ENCODE peak calls at places on chromosomes 11 and 22, in seven cellular contexts. W is fibroblast of mammary gland; B is transverse colon; V is Peyer's patch; G is activated CD8-positive, alpha-beta T cell treated with anti-CD3 and anti-CD28 coated beads for 36 hours; R is H1; U is left lung. E is an unnamed sample.

GRCh38 chr11:130525307-130525706 is 76.9 kb downstream of the ADAMTS15 start:
- DNase-seq in W (no peak), B (no peak), V (no peak), G (no peak), R (no peak), U (no peak), E (no peak)

GRCh38 chr22:23847991-23848864 is 9.4 kb upstream of the DERL3 start:
- DNase-seq in W (no peak), B (peak), V (peak), G (no peak), R (no peak), U (no peak), E (no peak)

GRCh38 chr22:36873614-36874308 is 13.0 kb downstream of the NCF4 start:
- DNase-seq in W (peak), B (peak), V (no peak), G (peak), R (no peak), U (peak), E (peak)

GRCh38 chr22:47810505-47811500 is 1048.4 kb downstream of the TBC1D22A start:
- DNase-seq in W (no peak), B (no peak), V (no peak), G (no peak), R (no peak), U (no peak), E (no peak)

GRCh38 chr22:29041408-29041807 is 20.2 kb downstream of the C22orf31 start:
- DNase-seq in W (peak), B (no peak), V (no peak), G (no peak), R (no peak), U (no peak), E (no peak)

GRCh38 chr11:78715639-78716311 is 141.1 kb upstream of the NARS2 start:
- DNase-seq in W (peak), B (peak), V (no peak), G (peak), R (peak), U (peak), E (peak)

GRCh38 chr11:12416552-12416951 is 39.2 kb downstream of the PARVA start:
- DNase-seq in W (no peak), B (no peak), V (no peak), G (no peak), R (no peak), U (no peak), E (no peak)

GRCh38 chr22:19579880-19580279 is 55.7 kb upstream of the CLDN5 start:
- DNase-seq in W (no peak), B (peak), V (peak), G (peak), R (no peak), U (no peak), E (no peak)

GRCh38 chr11:9273430-9274336 is 8.5 kb upstream of the DENND5A start:
- DNase-seq in W (peak), B (no peak), V (no peak), G (no peak), R (no peak), U (no peak), E (no peak)

GRCh38 chr11:95092549-95093324 is 3.1 kb downstream of the ENDOD1 start:
- DNase-seq in W (peak), B (peak), V (no peak), G (peak), R (no peak), U (no peak), E (peak)

GRCh38 chr22:24271406-24271760 is 752 bp downstream of the SPECC1L start:
- DNase-seq in W (peak), B (no peak), V (no peak), G (no peak), R (no peak), U (no peak), E (no peak)

GRCh38 chr11:70364198-70364597 is 34.1 kb upstream of the CTTN start:
- DNase-seq in W (no peak), B (no peak), V (no peak), G (no peak), R (no peak), U (no peak), E (no peak)

GRCh38 chr22:19855504-19856409 is 1.1 kb upstream of the GNB1L start:
- DNase-seq in W (peak), B (peak), V (peak), G (peak), R (no peak), U (peak), E (peak)

GRCh38 chr22:23466351-23466750 is 113.7 kb downstream of the IGLL1 start:
- DNase-seq in W (no peak), B (no peak), V (no peak), G (no peak), R (no peak), U (no peak), E (no peak)

GRCh38 chr11:78961938-78962701 is 387.5 kb upstream of the NARS2 start:
- DNase-seq in W (peak), B (no peak), V (no peak), G (peak), R (no peak), U (no peak), E (no peak)

GRCh38 chr22:39097098-39098020 is at the start of gene APOBEC3H:
- DNase-seq in W (no peak), B (peak), V (peak), G (peak), R (no peak), U (peak), E (no peak)

GRCh38 chr11:1761857-1762536 is 1.7 kb downstream of the CTSD start:
- DNase-seq in W (no peak), B (no peak), V (no peak), G (no peak), R (no peak), U (no peak), E (no peak)

GRCh38 chr11:1765871-1766718 is 2.4 kb upstream of the CTSD start:
- DNase-seq in W (no peak), B (no peak), V (no peak), G (peak), R (no peak), U (peak), E (no peak)

GRCh38 chr11:1763336-1763795 is 361 bp downstream of the CTSD start:
- DNase-seq in W (no peak), B (no peak), V (no peak), G (no peak), R (no peak), U (no peak), E (no peak)

GRCh38 chr11:1762537-1763302 is 1.0 kb downstream of the CTSD start:
- DNase-seq in W (peak), B (peak), V (no peak), G (no peak), R (no peak), U (peak), E (no peak)

GRCh38 chr11:1763796-1764661 is at the start of gene CTSD:
- DNase-seq in W (peak), B (peak), V (peak), G (peak), R (no peak), U (peak), E (peak)
- TF ChIP-seq CTCF in W (no peak), B (no peak), V (no peak), G (no peak), R (no peak), U (no peak), E (no peak)

DNA sequence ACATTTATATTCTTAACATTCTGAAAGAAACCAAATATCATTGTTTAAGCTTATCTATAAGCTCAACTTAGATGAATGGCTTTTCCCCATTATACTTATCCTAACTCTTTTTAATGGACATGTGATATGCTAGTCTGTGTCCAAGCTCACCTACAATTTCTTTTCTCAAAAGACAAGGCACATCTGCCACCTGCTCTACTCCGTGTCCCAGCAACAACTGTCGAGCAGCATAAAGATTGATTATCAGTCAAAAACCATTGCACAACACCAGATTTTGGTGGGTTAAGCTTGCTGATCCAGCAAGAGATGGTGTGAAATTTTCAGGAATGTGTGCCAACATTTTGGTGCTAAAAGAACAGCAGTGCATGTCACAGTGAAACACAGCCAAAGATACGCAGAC is 65.9 kb downstream of the DCDC1 start:
- DNase-seq in W (no peak), B (no peak), V (no peak), G (no peak), R (no peak), U (no peak), E (no peak)
- TF ChIP-seq CTCF in W (no peak), B (no peak), V (no peak), G (no peak), R (no peak), U (no peak), E (no peak)

GRCh38 chr11:126890561-126890960 is 110.0 kb downstream of the KIRREL3 start:
- DNase-seq in W (no peak), B (no peak), V (no peak), G (no peak), R (peak), U (no peak), E (no peak)
- TF ChIP-seq CTCF in W (no peak), B (no peak), V (no peak), G (no peak), R (peak), U (no peak), E (peak)

GRCh38 chr11:33770236-33770635 is 4.1 kb downstream of the FBXO3 start:
- DNase-seq in W (no peak), B (no peak), V (no peak), G (no peak), R (no peak), U (no peak), E (no peak)

GRCh38 chr11:33774356-33775063 is at the start of gene FBXO3:
- DNase-seq in W (peak), B (peak), V (peak), G (peak), R (peak), U (peak), E (peak)

GRCh38 chr11:33773399-33774355 is 643 bp downstream of the FBXO3 start:
- DNase-seq in W (peak), B (no peak), V (peak), G (peak), R (no peak), U (no peak), E (peak)

GRCh38 chr11:33769542-33769941 is 4.8 kb downstream of the FBXO3 start:
- DNase-seq in W (no peak), B (no peak), V (no peak), G (no peak), R (no peak), U (no peak), E (no peak)

GRCh38 chr11:33772300-33772699 is 2.0 kb downstream of the FBXO3 start:
- DNase-seq in W (peak), B (no peak), V (no peak), G (no peak), R (no peak), U (no peak), E (no peak)
- TF ChIP-seq CTCF in W (no peak), B (no peak), V (no peak), G (no peak), R (no peak), U (no peak), E (no peak)

DNA sequence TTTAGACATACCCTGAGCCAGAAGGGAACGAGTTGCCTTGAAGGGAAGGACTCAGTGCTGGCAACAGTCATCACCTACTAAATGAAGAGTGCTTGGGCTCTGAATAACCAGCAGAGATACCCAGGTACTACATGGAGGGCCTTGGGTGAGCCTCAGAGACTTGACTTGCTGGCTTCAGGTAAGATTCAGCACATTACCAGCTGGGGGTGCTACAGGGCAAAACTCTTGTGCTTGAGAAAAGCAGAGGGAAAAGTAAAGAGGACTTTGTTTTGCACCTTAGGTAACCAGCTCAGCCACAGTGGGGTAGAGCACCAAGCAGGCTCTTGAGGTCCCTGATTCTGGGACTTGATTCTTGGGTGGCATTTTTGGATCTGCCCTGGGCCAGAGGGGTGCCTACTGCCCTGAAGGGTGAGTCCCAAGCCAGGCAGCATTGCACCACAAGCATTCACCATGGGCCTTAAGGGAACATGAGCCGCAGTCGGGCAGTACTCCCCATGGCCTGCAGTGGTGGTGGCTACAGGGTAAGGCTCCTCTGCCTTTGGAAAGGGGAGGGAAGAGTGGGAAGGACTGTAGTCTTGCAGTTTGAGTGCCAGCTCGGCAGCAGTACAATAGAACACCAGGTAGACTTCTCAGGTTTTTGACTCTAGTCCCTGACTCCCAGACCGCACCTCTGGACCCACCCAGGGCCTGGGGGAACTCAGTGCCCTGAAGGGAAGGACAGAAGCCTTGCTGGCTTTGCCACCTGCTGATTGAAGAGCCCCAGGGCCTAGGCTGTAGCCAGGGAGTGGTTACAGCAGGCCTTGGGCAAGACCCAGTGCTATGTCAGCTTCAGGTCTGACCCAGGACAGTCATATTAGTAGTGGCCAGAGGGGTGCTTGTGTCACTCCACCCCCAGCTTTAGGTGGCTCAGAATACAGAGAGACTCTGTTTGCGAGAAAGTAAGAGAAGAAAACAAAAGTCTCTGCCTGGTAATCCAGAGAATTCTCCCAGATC is 22.7 kb upstream of the PLEKHA7 start:
- DNase-seq in W (peak), B (peak), V (no peak), G (peak), R (no peak), U (no peak), E (peak)
- TF ChIP-seq CTCF in W (peak), B (no peak), V (peak), G (no peak), R (peak), U (no peak), E (peak)

DNA sequence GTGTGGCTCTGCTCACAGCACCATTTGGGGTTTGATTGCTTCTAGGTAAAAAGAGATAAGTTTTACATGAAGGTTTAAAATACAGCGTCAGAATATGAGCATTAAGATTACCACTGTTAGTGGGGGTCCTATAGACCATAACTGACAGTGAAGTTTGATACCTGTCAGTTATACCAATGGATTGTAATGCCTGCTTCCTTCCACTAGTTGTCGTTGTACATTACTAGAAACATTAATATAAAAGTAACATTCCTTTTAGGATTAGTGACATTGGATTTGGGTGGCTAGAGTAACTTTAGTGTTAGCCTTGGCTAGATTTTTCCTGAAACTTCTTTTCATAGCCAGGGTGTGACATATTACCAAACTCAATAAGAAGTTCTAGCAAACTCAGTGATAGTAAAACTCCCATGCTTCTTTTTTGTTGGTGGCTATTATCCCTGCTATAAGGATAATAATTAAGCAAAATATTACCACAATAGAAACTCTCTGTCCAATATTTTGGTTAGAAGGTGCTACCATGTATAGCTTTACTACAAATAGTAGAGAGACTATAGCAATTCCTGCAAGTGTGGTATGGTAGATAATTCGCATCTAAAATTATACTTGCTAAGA is 57.1 kb downstream of the FAM181B start:
- DNase-seq in W (no peak), B (no peak), V (no peak), G (no peak), R (no peak), U (no peak), E (no peak)
- TF ChIP-seq CTCF in W (peak), B (peak), V (peak), G (peak), R (no peak), U (peak), E (peak)

E was measured in Caco-2.